ENCODE peak calls at places on chromosomes 6 and 20, in seven cellular contexts. U is psoas muscle, E is transverse colon, A is mucosa of descending colon, L is IMR-90, D is pancreas, O is stomach. B is an unnamed sample. For H3K4me1, the result is how much of the 10 kb centered on the place peaks cover.

GRCh38 chr6:129673758-129674157 is 36.2 kb downstream of the ARHGAP18 start:
- DNase-seq in U (no peak), E (no peak), A (no peak), L (no peak), D (no peak), O (no peak), B (no peak)

GRCh38 chr6:1917628-1918371 is 308.1 kb downstream of the FOXC1 start:
- DNase-seq in U (no peak), E (no peak), A (no peak), L (peak), D (no peak), O (no peak), B (peak)

GRCh38 chr6:150813319-150813992 is 52.0 kb upstream of the MTHFD1L start:
- DNase-seq in U (no peak), E (no peak), A (no peak), L (peak), D (no peak), O (no peak), B (peak)

GRCh38 chr6:82178084-82178758 is 69.3 kb downstream of the IBTK start:
- DNase-seq in U (no peak), E (no peak), A (no peak), L (peak), D (no peak), O (no peak), B (peak)

GRCh38 chr6:19876672-19877071 is 39.5 kb downstream of the ID4 start:
- DNase-seq in U (no peak), E (no peak), A (no peak), L (no peak), D (no peak), O (no peak), B (no peak)

GRCh38 chr20:49801882-49802281 is 10.7 kb upstream of the SLC9A8 start:
- DNase-seq in U (no peak), E (no peak), A (no peak), L (no peak), D (no peak), O (no peak), B (no peak)

GRCh38 chr20:45934046-45934586 is 367 bp upstream of the PCIF1 start:
- DNase-seq in U (peak), E (peak), A (no peak), L (peak), D (peak), O (peak), B (peak)

GRCh38 chr20:47785900-47786762 is 850 bp upstream of the SULF2 start:
- DNase-seq in U (peak), E (peak), A (peak), L (peak), D (no peak), O (peak), B (peak)

GRCh38 chr20:6178537-6178936 is 55.7 kb upstream of the FERMT1 start:
- DNase-seq in U (no peak), E (no peak), A (no peak), L (peak), D (no peak), O (no peak), B (peak)

GRCh38 chr6:85421963-85422362 is 27.9 kb upstream of the NT5E start:
- DNase-seq in U (no peak), E (no peak), A (no peak), L (peak), D (no peak), O (no peak), B (no peak)

GRCh38 chr6:89616531-89616930 is 22.0 kb downstream of the LYRM2 start:
- DNase-seq in U (no peak), E (no peak), A (no peak), L (no peak), D (no peak), O (no peak), B (no peak)

GRCh38 chr6:35240838-35241801 is 18.4 kb upstream of the ZNF76 start:
- DNase-seq in U (peak), E (peak), A (peak), L (peak), D (peak), O (peak), B (peak)

GRCh38 chr6:164889980-164890379 is 419.4 kb downstream of the C6orf118 start:
- DNase-seq in U (no peak), E (no peak), A (no peak), L (no peak), D (no peak), O (no peak), B (no peak)

GRCh38 chr6:130946076-130946475 is 117.0 kb downstream of the EPB41L2 start:
- DNase-seq in U (no peak), E (no peak), A (no peak), L (peak), D (no peak), O (no peak), B (no peak)

GRCh38 chr20:64079273-64080012 is at the start of gene RGS19:
- DNase-seq in U (peak), E (peak), A (peak), L (peak), D (no peak), O (peak), B (no peak)
- H3K4me1 ChIP-seq in U (under half), E (under half), A (under half), L (under half), D (under half), O (under half), B (under half)

GRCh38 chr20:57464642-57465211 is 60.2 kb downstream of the CTCFL start:
- DNase-seq in U (peak), E (no peak), A (no peak), L (no peak), D (no peak), O (no peak), B (no peak)
- H3K4me1 ChIP-seq in U (under half), E (under half), A (under half), L (under half), D (under half), O (under half), B (under half)

DNA sequence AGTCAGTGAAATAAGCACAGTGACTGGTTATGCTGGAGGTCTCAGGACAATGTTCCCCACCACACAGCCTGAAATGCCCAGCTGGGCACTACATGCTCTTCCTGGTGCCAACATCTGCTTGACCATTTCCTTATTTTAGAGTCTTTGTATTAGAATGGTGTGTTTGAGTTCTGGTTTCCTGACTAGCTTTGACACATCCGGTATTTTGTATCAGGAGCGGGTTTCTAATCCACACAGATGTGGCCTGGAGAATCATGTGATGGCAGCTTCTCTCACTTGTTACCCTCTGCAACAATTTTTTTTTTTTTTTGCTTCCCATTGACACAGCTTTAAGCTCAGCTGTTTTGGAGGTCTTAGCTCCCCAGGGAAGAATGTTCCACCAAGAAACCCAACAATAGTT is 164.5 kb upstream of the CST7 start:
- DNase-seq in U (no peak), E (no peak), A (no peak), L (no peak), D (peak), O (no peak), B (no peak)
- H3K4me1 ChIP-seq in U (under half), E (under half), A (under half), L (under half), D (under half), O (under half), B (under half)

DNA sequence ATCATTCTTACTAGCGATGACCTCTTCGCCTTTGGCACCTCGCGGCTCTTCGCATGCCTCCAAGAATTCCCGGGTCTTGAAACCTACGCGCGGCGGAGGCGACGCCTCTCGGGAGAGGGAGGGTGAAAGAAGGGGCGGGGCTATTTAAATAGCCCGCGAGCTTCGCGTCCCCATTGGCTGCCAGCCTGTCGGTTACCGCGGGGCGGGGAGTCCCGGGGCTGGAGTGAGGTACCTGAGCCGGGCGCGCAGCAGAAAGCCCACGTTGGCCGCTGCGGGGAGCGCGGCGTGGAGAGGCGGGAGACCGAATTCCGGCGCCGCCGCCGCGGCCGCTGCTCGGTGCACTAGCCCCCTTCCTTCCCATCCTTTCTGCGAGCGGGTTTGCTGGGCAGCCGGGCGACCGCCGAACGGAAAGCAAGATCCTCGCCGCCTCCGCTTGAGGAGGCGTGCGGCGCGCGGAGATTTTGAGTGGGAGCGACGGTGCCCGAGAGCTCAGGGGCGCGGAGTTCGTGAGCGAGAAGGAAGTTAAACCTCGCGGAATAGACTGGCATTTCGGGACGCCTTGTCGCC is at the start of gene BMP6:
- DNase-seq in U (peak), E (peak), A (peak), L (peak), D (peak), O (peak), B (peak)
- H3K4me1 ChIP-seq in U (under half), E (under half), A (under half), L (under half), D (under half), O (under half), B (under half)

GRCh38 chr6:75968143-75968542 is 104.3 kb downstream of the IMPG1 start:
- DNase-seq in U (no peak), E (no peak), A (no peak), L (no peak), D (no peak), O (no peak), B (no peak)
- H3K4me1 ChIP-seq in U (under half), E (under half), A (under half), L (under half), D (under half), O (under half), B (under half)

GRCh38 chr6:158793432-158793831 is 25.7 kb downstream of the EZR start:
- DNase-seq in U (no peak), E (peak), A (no peak), L (peak), D (no peak), O (peak), B (peak)
- H3K4me1 ChIP-seq in U (under half), E (under half), A (under half), L (under half), D (under half), O (under half), B (under half)

GRCh38 chr6:167845856-167846255 is 19.1 kb downstream of the AFDN start:
- DNase-seq in U (no peak), E (no peak), A (no peak), L (no peak), D (no peak), O (no peak), B (no peak)
- H3K4me1 ChIP-seq in U (under half), E (under half), A (under half), L (under half), D (under half), O (under half), B (under half)

B was measured in mesenchymal stem cell.